ENCODE peak calls at places on chromosomes 6 and 20, in five cellular contexts. L is HFFc6, B is endothelial cell of umbilical vein, E is tibial nerve, W is brain microvascular endothelial cell. S is an unnamed sample.

GRCh38 chr20:49483018-49483705 is 694 bp upstream of the KCNB1 start:
- DNase-seq in B (no peak), W (no peak), L (no peak), E (no peak), S (no peak)

GRCh38 chr6:31901415-31901952 is 402 bp downstream of the ZBTB12 start:
- DNase-seq in W (peak), B (peak), E (no peak), L (peak), S (peak)

GRCh38 chr6:39922821-39923220 is 11.4 kb downstream of the MOCS1 start:
- DNase-seq in W (no peak), B (no peak), E (no peak), L (no peak), S (no peak)

GRCh38 chr6:50276771-50277261 is 227.1 kb upstream of the DEFB112 start:
- DNase-seq in B (no peak), E (no peak), W (no peak), L (no peak), S (no peak)

GRCh38 chr6:47161176-47161687 is 119.1 kb upstream of the ADGRF1 start:
- DNase-seq in B (no peak), E (no peak), L (peak), W (no peak), S (no peak)

GRCh38 chr6:19394051-19394450 is 443.1 kb upstream of the ID4 start:
- DNase-seq in W (no peak), E (no peak), B (no peak), L (no peak), S (no peak)

GRCh38 chr6:84512396-84512795 is 252.0 kb downstream of the TBX18 start:
- DNase-seq in L (no peak), E (no peak), B (no peak), W (peak), S (no peak)

GRCh38 chr20:38873050-38873581 is 53.1 kb upstream of the FAM83D start:
- DNase-seq in L (no peak), W (no peak), B (no peak), E (no peak), S (no peak)

GRCh38 chr6:144362042-144363018 is 77.2 kb downstream of the UTRN start:
- DNase-seq in L (no peak), B (peak), E (no peak), W (no peak), S (no peak)

GRCh38 chr20:5612476-5613291 is 137.5 kb upstream of the SHLD1 start:
- DNase-seq in W (no peak), L (peak), B (peak), E (no peak), S (no peak)

GRCh38 chr20:46145646-46146045 is 27.5 kb downstream of the CD40 start:
- DNase-seq in L (no peak), W (no peak), E (no peak), B (no peak), S (no peak)

GRCh38 chr6:98529364-98529763 is 305.0 kb upstream of the POU3F2 start:
- DNase-seq in L (no peak), B (no peak), E (no peak), W (no peak), S (no peak)

GRCh38 chr20:34037121-34037520 is 43.4 kb downstream of the RALY start:
- DNase-seq in E (no peak), B (no peak), W (no peak), L (no peak), S (peak)

GRCh38 chr20:57332105-57333089 is 2.8 kb downstream of the SPO11 start:
- DNase-seq in L (no peak), E (no peak), B (no peak), W (no peak), S (no peak)

GRCh38 chr20:43736588-43737091 is 9.8 kb upstream of the GTSF1L start:
- DNase-seq in W (no peak), L (no peak), E (no peak), B (no peak), S (no peak)

GRCh38 chr6:18412644-18413043 is 25.5 kb downstream of the RNF144B start:
- DNase-seq in B (no peak), E (no peak), L (no peak), W (peak), S (no peak)

GRCh38 chr6:151147118-151147832 is 92.5 kb upstream of the AKAP12 start:
- DNase-seq in W (no peak), L (no peak), E (no peak), B (no peak), S (peak)

GRCh38 chr20:62053465-62054196 is 12.1 kb downstream of the TAF4 start:
- DNase-seq in B (no peak), W (no peak), L (no peak), E (no peak), S (peak)

GRCh38 chr6:81487489-81487888 is 265.0 kb downstream of the TENT5A start:
- DNase-seq in L (no peak), B (peak), E (peak), W (no peak), S (peak)

GRCh38 chr6:81451787-81452186 is 300.7 kb downstream of the TENT5A start:
- DNase-seq in L (peak), B (peak), W (peak), E (no peak), S (peak)

DNA sequence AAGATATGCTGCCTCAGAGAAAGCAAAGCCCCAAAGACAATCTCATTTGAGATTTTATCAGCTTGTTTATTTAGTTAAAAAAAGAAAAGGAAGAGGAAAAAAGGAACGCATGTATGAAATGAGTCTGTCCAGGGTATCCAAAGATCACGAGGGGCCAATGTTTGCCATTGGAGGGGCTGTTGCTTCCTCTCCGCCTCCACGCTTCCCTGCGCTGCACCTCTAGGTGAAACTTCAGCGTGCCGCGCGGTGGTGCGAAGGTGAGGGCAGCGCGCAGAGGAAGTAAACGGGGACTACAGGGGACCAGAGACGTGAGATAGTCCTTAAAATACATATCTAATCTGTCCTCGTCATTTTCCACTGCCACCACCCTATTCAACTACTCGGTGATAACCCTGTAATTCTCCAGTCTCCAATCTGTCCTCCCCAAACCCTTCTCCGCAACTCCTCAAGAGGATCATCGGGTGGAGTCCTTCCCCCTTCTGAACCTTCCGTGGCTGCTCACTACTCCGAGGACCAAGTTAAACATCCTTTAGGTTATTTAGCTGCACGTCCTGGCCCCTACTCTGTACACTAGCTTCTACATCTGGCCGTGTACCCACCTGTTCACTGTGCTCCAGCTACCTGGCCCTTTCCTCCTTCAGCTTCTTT is 1.1 kb upstream of the DCBLD1 start:
- DNase-seq in W (no peak), L (no peak), B (no peak), E (no peak), S (no peak)
- TF ChIP-seq CTCF in W (no peak), L (no peak), B (no peak), E (no peak), S (no peak)

DNA sequence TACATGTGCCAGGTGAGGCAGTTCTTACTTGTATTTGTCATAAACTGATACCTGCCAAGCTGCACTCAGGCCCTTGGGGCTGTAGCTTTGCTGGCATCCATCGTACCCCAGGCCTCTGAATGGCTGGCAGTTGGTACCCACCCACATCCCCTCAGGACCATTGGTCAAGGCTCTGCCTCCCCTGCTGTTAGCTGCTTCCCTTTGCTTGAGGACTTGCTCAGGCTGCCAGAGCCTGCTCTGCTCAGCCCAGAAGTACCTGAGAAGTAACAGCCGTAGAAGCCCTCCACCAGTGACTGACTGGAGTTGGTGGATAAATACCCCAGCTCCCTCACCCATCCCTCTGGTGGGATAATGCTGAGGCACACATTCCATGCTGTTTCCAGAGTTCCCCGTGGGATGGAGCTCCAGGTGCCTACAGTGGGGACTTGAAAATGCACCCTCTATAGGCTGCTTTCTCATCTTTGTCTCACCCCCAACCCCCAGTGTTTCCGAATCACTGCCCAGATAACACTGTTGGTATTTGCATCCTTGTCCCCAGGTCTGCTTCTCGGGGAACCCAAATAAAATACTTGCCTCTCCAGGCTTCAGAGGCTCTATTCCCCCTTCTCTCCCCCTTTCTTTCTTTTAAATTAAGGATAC is 7.3 kb downstream of the EBF4 start:
- DNase-seq in B (no peak), L (no peak), W (no peak), E (no peak), S (no peak)
- TF ChIP-seq CTCF in B (no peak), L (no peak), W (no peak), E (no peak), S (no peak)

GRCh38 chr6:105644073-105644489 is 241.2 kb upstream of the PREP start:
- DNase-seq in W (no peak), E (no peak), L (no peak), B (no peak), S (no peak)
- TF ChIP-seq CTCF in W (peak), E (no peak), L (peak), B (no peak), S (no peak)

GRCh38 chr6:52207066-52207465 is 20.9 kb downstream of the IL17A start:
- DNase-seq in L (no peak), E (no peak), B (no peak), W (no peak), S (no peak)
- TF ChIP-seq CTCF in L (no peak), E (no peak), B (no peak), W (no peak), S (no peak)

DNA sequence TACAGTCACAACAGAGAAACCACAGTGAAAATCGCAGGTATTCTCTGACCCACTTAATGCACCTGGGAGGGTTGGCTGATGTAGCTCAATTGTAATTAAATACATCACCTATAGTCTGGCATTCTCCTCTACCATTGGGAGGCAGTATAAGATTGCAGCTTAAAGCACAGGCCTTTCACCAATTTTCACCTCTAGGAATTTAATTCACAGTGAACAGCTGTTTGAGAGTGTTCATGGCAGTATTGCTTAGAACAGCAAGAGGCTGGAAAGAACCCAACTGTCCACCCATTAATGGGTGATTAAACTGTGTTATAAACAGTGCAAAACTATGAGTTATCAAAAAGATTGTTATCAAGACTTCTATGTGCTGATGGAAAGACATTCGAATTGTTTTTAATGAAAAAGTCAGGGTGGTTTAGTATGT is 2.0 kb downstream of the EDEM2 start:
- DNase-seq in E (no peak), L (peak), B (peak), W (peak), S (no peak)
- TF ChIP-seq CTCF in E (peak), L (peak), B (peak), W (peak), S (no peak)

GRCh38 chr6:2596222-2596621 is 154.5 kb downstream of the MYLK4 start:
- DNase-seq in E (no peak), B (no peak), W (no peak), L (no peak), S (no peak)
- TF ChIP-seq CTCF in E (no peak), B (no peak), W (peak), L (no peak), S (no peak)

GRCh38 chr6:166998256-166999144 is 697 bp upstream of the CEP43 start:
- DNase-seq in L (no peak), B (peak), W (peak), E (no peak), S (peak)
- TF ChIP-seq CTCF in L (no peak), B (no peak), W (no peak), E (no peak), S (no peak)

GRCh38 chr6:107132330-107132954 is 17.1 kb upstream of the BEND3 start:
- DNase-seq in W (no peak), L (peak), B (peak), E (peak), S (peak)
- TF ChIP-seq CTCF in W (peak), L (peak), B (peak), E (no peak), S (peak)

DNA sequence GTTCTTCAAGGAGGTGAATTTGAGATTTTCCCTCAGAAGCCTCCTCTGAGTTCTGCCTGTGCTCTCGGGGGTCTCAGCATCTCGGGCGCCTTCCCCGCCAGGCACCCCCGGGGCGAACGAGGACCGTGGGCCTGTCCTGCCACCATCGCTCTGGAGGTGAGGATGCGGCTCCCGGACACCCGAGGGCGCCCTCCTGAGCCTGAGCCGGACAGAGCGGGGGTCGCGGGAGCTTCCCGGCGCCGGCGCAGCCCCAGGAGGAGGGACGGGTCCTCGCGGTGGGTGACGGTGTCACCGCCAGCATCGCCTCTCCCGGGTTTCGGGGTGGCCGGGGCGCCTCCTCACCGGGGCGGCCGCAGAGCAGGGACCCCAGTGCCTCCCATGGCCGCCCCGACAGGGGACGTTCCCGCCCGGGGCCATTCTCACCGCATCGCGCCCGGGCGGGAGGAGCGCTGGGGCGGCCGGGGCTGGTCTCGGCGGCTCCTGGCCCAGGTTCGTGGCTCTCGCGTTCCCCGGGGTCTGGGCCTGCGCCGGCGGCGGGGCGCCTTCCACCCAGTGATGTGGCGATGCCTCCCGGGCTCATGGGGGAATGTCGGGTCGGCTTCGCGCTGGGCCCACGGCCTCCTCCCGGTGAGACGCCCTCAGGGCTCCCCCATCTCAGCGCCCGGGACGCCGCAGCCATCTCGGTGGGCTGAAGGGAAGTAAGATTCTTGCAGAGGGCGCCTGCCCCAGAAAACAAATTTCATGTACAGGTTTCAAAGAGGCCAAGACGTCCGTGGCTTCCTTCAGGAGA is 210.5 kb downstream of the ERMARD start:
- DNase-seq in E (no peak), W (no peak), L (no peak), B (peak), S (no peak)
- TF ChIP-seq CTCF in E (peak), W (no peak), L (no peak), B (peak), S (no peak)

DNA sequence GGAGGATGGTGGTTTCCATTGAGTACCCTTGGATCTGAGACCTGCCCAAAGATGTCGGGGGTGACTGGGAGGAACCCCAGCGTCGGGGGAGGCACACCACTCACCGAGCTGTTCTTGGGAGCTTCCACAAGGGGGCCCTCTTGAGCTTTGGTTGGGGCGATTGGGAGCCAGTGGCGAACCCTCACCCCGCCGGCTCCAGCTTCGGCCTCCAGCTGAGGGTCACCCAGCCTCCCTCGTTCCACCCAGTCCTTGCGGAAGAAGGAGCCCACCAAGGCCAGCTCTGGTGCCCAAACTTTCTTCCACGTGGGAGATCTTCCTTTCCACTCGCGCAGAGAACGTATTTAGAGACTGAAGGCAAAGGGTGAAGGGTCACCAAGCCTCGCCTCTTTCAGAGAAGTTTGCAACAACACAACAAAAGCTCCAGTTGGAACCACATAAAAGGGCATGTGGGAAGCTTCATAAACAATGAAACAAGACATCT is 33.6 kb downstream of the APCDD1L start:
- DNase-seq in L (peak), W (peak), E (peak), B (peak), S (peak)
- TF ChIP-seq CTCF in L (peak), W (peak), E (peak), B (peak), S (peak)

S was measured in testis.